ENCODE peak calls at places on chromosomes 1 and 21, in nine cellular contexts. One of them, this sample, is unnamed.

GRCh38 chr1:44826375-44827196 is 16.5 kb downstream of the PTCH2 start:
- DNase-seq in fibroblast of mammary gland: peak; percentile 62
- DNase-seq in OCI-LY7: no peak
- DNase-seq in kidney epithelial cell: no peak
- DNase-seq in GM23338: no peak
- DNase-seq in brain microvascular endothelial cell: no peak
- DNase-seq in epithelial cell of esophagus: no peak
- DNase-seq in tibial artery: peak; percentile 78
- DNase-seq in left ventricle myocardium inferior: peak; percentile 75
- DNase-seq in this sample: no peak

GRCh38 chr1:100955322-100955721 is 59.4 kb downstream of the SLC30A7 start:
- DNase-seq in fibroblast of mammary gland: peak; percentile 94
- DNase-seq in OCI-LY7: no peak
- DNase-seq in kidney epithelial cell: no peak
- DNase-seq in GM23338: no peak
- DNase-seq in brain microvascular endothelial cell: no peak
- DNase-seq in epithelial cell of esophagus: peak; percentile 48
- DNase-seq in tibial artery: no peak
- DNase-seq in left ventricle myocardium inferior: no peak
- DNase-seq in this sample: peak; percentile 89

GRCh38 chr1:15148975-15149374 is 4.6 kb upstream of the TMEM51 start:
- DNase-seq in fibroblast of mammary gland: no peak
- DNase-seq in OCI-LY7: no peak
- DNase-seq in kidney epithelial cell: no peak
- DNase-seq in GM23338: no peak
- DNase-seq in brain microvascular endothelial cell: no peak
- DNase-seq in epithelial cell of esophagus: no peak
- DNase-seq in tibial artery: no peak
- DNase-seq in left ventricle myocardium inferior: no peak
- DNase-seq in this sample: no peak

GRCh38 chr1:175364424-175365076 is 172.0 kb upstream of the KIAA0040 start:
- DNase-seq in fibroblast of mammary gland: no peak
- DNase-seq in OCI-LY7: no peak
- DNase-seq in kidney epithelial cell: no peak
- DNase-seq in GM23338: no peak
- DNase-seq in brain microvascular endothelial cell: no peak
- DNase-seq in epithelial cell of esophagus: no peak
- DNase-seq in tibial artery: no peak
- DNase-seq in left ventricle myocardium inferior: no peak
- DNase-seq in this sample: no peak

GRCh38 chr1:45718289-45718688 is 30.3 kb downstream of the TMEM69 start:
- DNase-seq in fibroblast of mammary gland: no peak
- DNase-seq in OCI-LY7: no peak
- DNase-seq in kidney epithelial cell: no peak
- DNase-seq in GM23338: no peak
- DNase-seq in brain microvascular endothelial cell: no peak
- DNase-seq in epithelial cell of esophagus: no peak
- DNase-seq in tibial artery: no peak
- DNase-seq in left ventricle myocardium inferior: no peak
- DNase-seq in this sample: no peak

GRCh38 chr1:151402764-151403163 is 3.4 kb downstream of the PSMB4 start:
- DNase-seq in fibroblast of mammary gland: no peak
- DNase-seq in OCI-LY7: no peak
- DNase-seq in kidney epithelial cell: no peak
- DNase-seq in GM23338: no peak
- DNase-seq in brain microvascular endothelial cell: no peak
- DNase-seq in epithelial cell of esophagus: no peak
- DNase-seq in tibial artery: no peak
- DNase-seq in left ventricle myocardium inferior: no peak
- DNase-seq in this sample: no peak

GRCh38 chr1:204151562-204152309 is at the start of gene ETNK2:
- DNase-seq in fibroblast of mammary gland: peak; percentile 20
- DNase-seq in OCI-LY7: no peak
- DNase-seq in kidney epithelial cell: no peak
- DNase-seq in GM23338: peak; percentile 65
- DNase-seq in brain microvascular endothelial cell: no peak
- DNase-seq in epithelial cell of esophagus: peak; percentile 32
- DNase-seq in tibial artery: peak; percentile 51
- DNase-seq in left ventricle myocardium inferior: peak; percentile 51
- DNase-seq in this sample: no peak

GRCh38 chr1:192272732-192273131 is 44.1 kb upstream of the RGS21 start:
- DNase-seq in fibroblast of mammary gland: no peak
- DNase-seq in OCI-LY7: no peak
- DNase-seq in kidney epithelial cell: no peak
- DNase-seq in GM23338: no peak
- DNase-seq in brain microvascular endothelial cell: no peak
- DNase-seq in epithelial cell of esophagus: no peak
- DNase-seq in tibial artery: no peak
- DNase-seq in left ventricle myocardium inferior: no peak
- DNase-seq in this sample: no peak

GRCh38 chr1:172163479-172164215 is 256.8 kb upstream of the C1orf105 start:
- DNase-seq in fibroblast of mammary gland: peak; percentile 50
- DNase-seq in OCI-LY7: no peak
- DNase-seq in kidney epithelial cell: no peak
- DNase-seq in GM23338: no peak
- DNase-seq in brain microvascular endothelial cell: peak; percentile 51
- DNase-seq in epithelial cell of esophagus: no peak
- DNase-seq in tibial artery: no peak
- DNase-seq in left ventricle myocardium inferior: no peak
- DNase-seq in this sample: no peak

GRCh38 chr1:93629101-93630059 is 52.3 kb downstream of the BCAR3 start:
- DNase-seq in fibroblast of mammary gland: peak; percentile 88
- DNase-seq in OCI-LY7: peak; percentile 83
- DNase-seq in kidney epithelial cell: no peak
- DNase-seq in GM23338: peak; percentile 90
- DNase-seq in brain microvascular endothelial cell: peak; percentile 72
- DNase-seq in epithelial cell of esophagus: peak; percentile 79
- DNase-seq in tibial artery: peak; percentile 35
- DNase-seq in left ventricle myocardium inferior: no peak
- DNase-seq in this sample: peak; percentile 79

GRCh38 chr1:62407398-62408009 is 29.3 kb upstream of the USP1 start:
- DNase-seq in fibroblast of mammary gland: peak; percentile 68
- DNase-seq in OCI-LY7: peak; percentile 61
- DNase-seq in kidney epithelial cell: no peak
- DNase-seq in GM23338: peak; percentile 84
- DNase-seq in brain microvascular endothelial cell: peak; percentile 45
- DNase-seq in epithelial cell of esophagus: peak; percentile 68
- DNase-seq in tibial artery: no peak
- DNase-seq in left ventricle myocardium inferior: no peak
- DNase-seq in this sample: peak; percentile 43

GRCh38 chr1:89610457-89610991 is 22.4 kb upstream of the LRRC8C start:
- DNase-seq in fibroblast of mammary gland: no peak
- DNase-seq in OCI-LY7: no peak
- DNase-seq in kidney epithelial cell: no peak
- DNase-seq in GM23338: no peak
- DNase-seq in brain microvascular endothelial cell: no peak
- DNase-seq in epithelial cell of esophagus: no peak
- DNase-seq in tibial artery: no peak
- DNase-seq in left ventricle myocardium inferior: no peak
- DNase-seq in this sample: no peak

GRCh38 chr1:235832011-235832410 is 34.7 kb downstream of the LYST start:
- DNase-seq in fibroblast of mammary gland: no peak
- DNase-seq in OCI-LY7: no peak
- DNase-seq in kidney epithelial cell: no peak
- DNase-seq in GM23338: no peak
- DNase-seq in brain microvascular endothelial cell: no peak
- DNase-seq in epithelial cell of esophagus: no peak
- DNase-seq in tibial artery: no peak
- DNase-seq in left ventricle myocardium inferior: no peak
- DNase-seq in this sample: no peak

GRCh38 chr1:235826102-235826854 is 40.4 kb downstream of the LYST start:
- DNase-seq in fibroblast of mammary gland: no peak
- DNase-seq in OCI-LY7: no peak
- DNase-seq in kidney epithelial cell: no peak
- DNase-seq in GM23338: no peak
- DNase-seq in brain microvascular endothelial cell: no peak
- DNase-seq in epithelial cell of esophagus: no peak
- DNase-seq in tibial artery: no peak
- DNase-seq in left ventricle myocardium inferior: no peak
- DNase-seq in this sample: no peak

GRCh38 chr1:235835226-235835625 is 31.5 kb downstream of the LYST start:
- DNase-seq in fibroblast of mammary gland: peak; percentile 62
- DNase-seq in OCI-LY7: no peak
- DNase-seq in kidney epithelial cell: no peak
- DNase-seq in GM23338: no peak
- DNase-seq in brain microvascular endothelial cell: no peak
- DNase-seq in epithelial cell of esophagus: no peak
- DNase-seq in tibial artery: peak; percentile 50
- DNase-seq in left ventricle myocardium inferior: peak; percentile 23
- DNase-seq in this sample: no peak

GRCh38 chr1:235834620-235835019 is 32.1 kb downstream of the LYST start:
- DNase-seq in fibroblast of mammary gland: no peak
- DNase-seq in OCI-LY7: no peak
- DNase-seq in kidney epithelial cell: no peak
- DNase-seq in GM23338: no peak
- DNase-seq in brain microvascular endothelial cell: no peak
- DNase-seq in epithelial cell of esophagus: no peak
- DNase-seq in tibial artery: no peak
- DNase-seq in left ventricle myocardium inferior: no peak
- DNase-seq in this sample: no peak

GRCh38 chr1:235831148-235831547 is 35.6 kb downstream of the LYST start:
- DNase-seq in fibroblast of mammary gland: peak; percentile 79
- DNase-seq in OCI-LY7: no peak
- DNase-seq in kidney epithelial cell: peak; percentile 37
- DNase-seq in GM23338: no peak
- DNase-seq in brain microvascular endothelial cell: peak; percentile 20
- DNase-seq in epithelial cell of esophagus: peak; percentile 56
- DNase-seq in tibial artery: no peak
- DNase-seq in left ventricle myocardium inferior: peak; percentile 24
- DNase-seq in this sample: no peak
- H3K4me3 ChIP-seq in fibroblast of mammary gland: no peak overlapping the region
- H3K4me3 ChIP-seq in OCI-LY7: no peak overlapping the region
- H3K4me3 ChIP-seq in kidney epithelial cell: no peak overlapping the region
- H3K4me3 ChIP-seq in GM23338: no peak overlapping the region
- H3K4me3 ChIP-seq in brain microvascular endothelial cell: no peak overlapping the region
- H3K4me3 ChIP-seq in epithelial cell of esophagus: no peak overlapping the region
- H3K4me3 ChIP-seq in tibial artery: no peak overlapping the region
- H3K4me3 ChIP-seq in left ventricle myocardium inferior: no peak overlapping the region
- H3K4me3 ChIP-seq in this sample: no peak overlapping the region

GRCh38 chr21:37028579-37028978 is 22.1 kb downstream of the RIPPLY3 start:
- DNase-seq in fibroblast of mammary gland: no peak
- DNase-seq in OCI-LY7: no peak
- DNase-seq in kidney epithelial cell: no peak
- DNase-seq in GM23338: no peak
- DNase-seq in brain microvascular endothelial cell: no peak
- DNase-seq in epithelial cell of esophagus: no peak
- DNase-seq in tibial artery: no peak
- DNase-seq in left ventricle myocardium inferior: no peak
- DNase-seq in this sample: no peak
- TF ChIP-seq CTCF in fibroblast of mammary gland: peak; percentile 2
- TF ChIP-seq CTCF in OCI-LY7: no peak
- TF ChIP-seq CTCF in kidney epithelial cell: no peak
- TF ChIP-seq CTCF in GM23338: no peak
- TF ChIP-seq CTCF in brain microvascular endothelial cell: peak; percentile 21
- TF ChIP-seq CTCF in epithelial cell of esophagus: peak; percentile 14
- TF ChIP-seq CTCF in tibial artery: no peak
- TF ChIP-seq CTCF in left ventricle myocardium inferior: no peak
- TF ChIP-seq CTCF in this sample: no peak

DNA sequence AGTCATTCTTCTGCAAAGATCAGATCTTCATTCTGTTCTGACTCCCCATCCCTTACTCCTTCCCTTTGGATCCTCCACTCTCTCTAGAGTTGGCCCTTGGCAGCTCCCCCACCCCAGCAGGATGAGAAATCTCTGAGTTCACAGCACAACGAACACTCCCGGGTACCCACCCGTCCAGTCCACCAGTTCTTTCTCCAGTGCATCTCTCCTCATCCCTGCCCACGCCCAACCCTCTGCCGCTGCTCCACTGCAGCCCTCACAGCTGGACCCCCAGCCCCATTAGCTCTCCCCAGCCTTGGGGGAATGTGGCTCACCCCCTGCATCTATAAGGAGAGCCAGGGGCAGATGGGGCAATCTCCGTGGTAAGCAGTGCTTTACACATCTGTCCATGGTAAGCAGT is 125.7 kb downstream of the MATN1 start:
- DNase-seq in fibroblast of mammary gland: no peak
- DNase-seq in OCI-LY7: no peak
- DNase-seq in kidney epithelial cell: no peak
- DNase-seq in GM23338: no peak
- DNase-seq in brain microvascular endothelial cell: no peak
- DNase-seq in epithelial cell of esophagus: no peak
- DNase-seq in tibial artery: no peak
- DNase-seq in left ventricle myocardium inferior: no peak
- DNase-seq in this sample: no peak
- H3K4me3 ChIP-seq in fibroblast of mammary gland: no peak overlapping the region
- H3K4me3 ChIP-seq in OCI-LY7: no peak overlapping the region
- H3K4me3 ChIP-seq in kidney epithelial cell: no peak overlapping the region
- H3K4me3 ChIP-seq in GM23338: no peak overlapping the region
- H3K4me3 ChIP-seq in brain microvascular endothelial cell: no peak overlapping the region
- H3K4me3 ChIP-seq in epithelial cell of esophagus: no peak overlapping the region
- H3K4me3 ChIP-seq in tibial artery: no peak overlapping the region
- H3K4me3 ChIP-seq in left ventricle myocardium inferior: no peak overlapping the region
- H3K4me3 ChIP-seq in this sample: no peak overlapping the region

DNA sequence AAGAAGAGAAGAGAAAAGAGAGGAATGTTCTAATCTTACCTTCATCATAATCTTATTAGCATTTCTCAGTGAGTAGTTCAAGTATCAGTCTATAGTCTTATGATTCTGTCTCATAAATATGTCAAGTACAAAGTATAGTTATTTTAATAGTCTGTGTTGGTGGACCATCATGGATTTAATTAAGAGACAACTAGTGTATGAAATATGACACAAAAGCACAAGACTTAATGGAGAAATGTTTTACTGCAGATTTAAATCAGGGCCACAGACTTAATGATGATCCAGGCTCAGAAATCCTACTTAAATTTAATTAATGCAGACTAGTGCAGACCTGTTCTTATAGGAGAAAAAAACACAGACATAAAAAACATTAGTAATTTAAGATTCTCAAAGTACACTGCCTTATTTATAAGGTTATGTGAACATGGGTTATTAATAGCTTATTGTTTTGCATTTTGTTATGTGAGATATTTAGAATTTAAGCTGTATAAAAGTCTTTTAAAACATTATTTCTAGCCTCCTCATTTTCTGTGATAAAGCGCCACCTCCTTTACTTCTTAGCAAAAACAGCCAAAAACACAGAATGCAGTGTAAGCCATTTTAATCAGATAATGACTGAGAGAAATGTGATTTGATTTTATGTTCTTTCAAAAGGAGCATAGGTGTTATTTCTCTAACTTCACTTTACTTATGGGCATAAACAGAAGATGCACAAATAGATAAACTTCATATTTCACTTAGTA is 255.0 kb upstream of the SNX7 start:
- DNase-seq in fibroblast of mammary gland: no peak
- DNase-seq in OCI-LY7: no peak
- DNase-seq in kidney epithelial cell: no peak
- DNase-seq in GM23338: no peak
- DNase-seq in brain microvascular endothelial cell: no peak
- DNase-seq in epithelial cell of esophagus: no peak
- DNase-seq in tibial artery: no peak
- DNase-seq in left ventricle myocardium inferior: no peak
- DNase-seq in this sample: no peak
- TF ChIP-seq CTCF in fibroblast of mammary gland: no peak
- TF ChIP-seq CTCF in OCI-LY7: no peak
- TF ChIP-seq CTCF in kidney epithelial cell: no peak
- TF ChIP-seq CTCF in GM23338: no peak
- TF ChIP-seq CTCF in brain microvascular endothelial cell: no peak
- TF ChIP-seq CTCF in epithelial cell of esophagus: no peak
- TF ChIP-seq CTCF in tibial artery: no peak
- TF ChIP-seq CTCF in left ventricle myocardium inferior: no peak
- TF ChIP-seq CTCF in this sample: no peak

GRCh38 chr1:111201275-111202090 is 1.0 kb upstream of the DENND2D start:
- DNase-seq in fibroblast of mammary gland: no peak
- DNase-seq in OCI-LY7: no peak
- DNase-seq in kidney epithelial cell: no peak
- DNase-seq in GM23338: no peak
- DNase-seq in brain microvascular endothelial cell: no peak
- DNase-seq in epithelial cell of esophagus: no peak
- DNase-seq in tibial artery: no peak
- DNase-seq in left ventricle myocardium inferior: no peak
- DNase-seq in this sample: no peak
- H3K4me3 ChIP-seq in fibroblast of mammary gland: no peak overlapping the region
- H3K4me3 ChIP-seq in OCI-LY7: no peak overlapping the region
- H3K4me3 ChIP-seq in kidney epithelial cell: no peak overlapping the region
- H3K4me3 ChIP-seq in GM23338: no peak overlapping the region
- H3K4me3 ChIP-seq in brain microvascular endothelial cell: no peak overlapping the region
- H3K4me3 ChIP-seq in epithelial cell of esophagus: no peak overlapping the region
- H3K4me3 ChIP-seq in tibial artery: no peak overlapping the region
- H3K4me3 ChIP-seq in left ventricle myocardium inferior: no peak overlapping the region
- H3K4me3 ChIP-seq in this sample: no peak overlapping the region